ENCODE peak calls at places on chromosomes 16 and 17, in eight cellular contexts. B is GM10248; X is epithelial cell of esophagus; Z is left colon; D is GM19239; A is activated T-cell treated with anti-CD3 and anti-CD28 coated beads, Interleukin-2, amount 50 U/mL, for 72 hours; F is naive thymus-derived CD8-positive, alpha-beta T cell; Q is epithelial cell of prostate. K is an unnamed sample.

GRCh38 chr17:17350491-17351355 is 47.5 kb downstream of the NT5M start:
- DNase-seq in Q (no peak), D (no peak), Z (no peak), F (no peak), X (peak; percentile 52), B (no peak), A (no peak), K (no peak)

GRCh38 chr17:54848368-54848987 is 52.2 kb upstream of the TOM1L1 start:
- DNase-seq in Q (no peak), X (no peak), B (no peak), F (no peak), A (no peak), D (no peak), Z (no peak), K (no peak)

GRCh38 chr17:44926841-44927525 is 11.7 kb upstream of the GFAP start:
- DNase-seq in Z (no peak), A (no peak), F (no peak), B (no peak), Q (no peak), X (no peak), D (no peak), K (no peak)

GRCh38 chr17:50630524-50631194 is 4.0 kb upstream of the ABCC3 start:
- DNase-seq in X (peak; percentile 56), A (peak; percentile 72), F (peak; percentile 54), Q (no peak), D (peak; percentile 70), B (peak; percentile 69), Z (peak; percentile 91), K (peak; percentile 65)

GRCh38 chr16:521381-522210 is 5.9 kb upstream of the CAPN15 start:
- DNase-seq in B (no peak), F (no peak), D (no peak), A (no peak), Q (no peak), X (peak; percentile 36), Z (peak; percentile 88), K (no peak)

GRCh38 chr17:36722121-36722902 is 120.9 kb downstream of the MRM1 start:
- DNase-seq in A (peak; percentile 84), Q (no peak), Z (peak; percentile 71), D (peak; percentile 75), B (peak; percentile 88), F (peak; percentile 78), X (no peak), K (peak; percentile 90)

GRCh38 chr16:10967981-10968380 is 23.6 kb downstream of the CLEC16A start:
- DNase-seq in Z (no peak), F (no peak), X (no peak), Q (no peak), A (no peak), D (no peak), B (no peak), K (no peak)

GRCh38 chr17:33028778-33029177 is 37.1 kb downstream of the SPACA3 start:
- DNase-seq in Q (no peak), Z (no peak), B (no peak), X (peak; percentile 11), A (no peak), F (no peak), D (no peak), K (no peak)

GRCh38 chr16:55526448-55526847 is 17.6 kb downstream of the LPCAT2 start:
- DNase-seq in Z (no peak), Q (no peak), B (no peak), A (no peak), D (no peak), X (peak; percentile 51), F (no peak), K (no peak)

GRCh38 chr16:80231888-80232287 is 308.9 kb upstream of the DYNLRB2 start:
- DNase-seq in D (no peak), X (peak; percentile 86), A (peak; percentile 59), Z (no peak), B (peak; percentile 18), Q (peak; percentile 56), F (no peak), K (peak; percentile 28)

GRCh38 chr16:23514381-23515152 is 4.3 kb upstream of the GGA2 start:
- DNase-seq in Z (no peak), Q (no peak), X (no peak), F (peak; percentile 52), B (no peak), A (peak; percentile 48), D (no peak), K (no peak)

GRCh38 chr17:75159196-75160031 is 5.1 kb upstream of the JPT1 start:
- DNase-seq in A (no peak), D (no peak), B (no peak), F (no peak), Q (peak; percentile 90), X (peak; percentile 97), Z (no peak), K (no peak)

GRCh38 chr17:43905985-43906852 is 1.1 kb downstream of the MPP2 start:
- DNase-seq in D (no peak), F (peak; percentile 33), Q (no peak), B (no peak), A (peak; percentile 67), X (peak; percentile 36), Z (peak; percentile 68), K (no peak)

GRCh38 chr16:69927056-69927757 is 23.9 kb upstream of the CLEC18A start:
- DNase-seq in Z (peak; percentile 13), X (no peak), Q (no peak), A (no peak), F (no peak), D (no peak), B (no peak), K (no peak)

GRCh38 chr16:85364323-85365040 is 248.6 kb upstream of the GSE1 start:
- DNase-seq in A (no peak), D (no peak), B (no peak), Q (no peak), F (no peak), X (no peak), Z (no peak), K (no peak)

GRCh38 chr16:11049396-11050059 is 105.2 kb downstream of the CLEC16A start:
- DNase-seq in D (no peak), A (no peak), B (no peak), X (peak; percentile 53), F (no peak), Q (no peak), Z (no peak), K (no peak)

GRCh38 chr17:74785096-74785980 is 9.2 kb upstream of the NAT9 start:
- DNase-seq in X (peak; percentile 67), Z (no peak), B (no peak), F (no peak), A (peak; percentile 59), D (no peak), Q (no peak), K (no peak)

K was measured in GM12891.